ENCODE peak calls at places on chromosome 17, in four cellular contexts. P, G, Y and O are unnamed samples. For H3K27me3, the result is how much of the 10 kb centered on the place peaks cover.

GRCh38 chr17:27562777-27563455 is 68.1 kb upstream of the LGALS9 start:
- DNase-seq in P (no peak), G (no peak), Y (no peak), O (no peak)

GRCh38 chr17:2852211-2852610 is 56.0 kb downstream of the RAP1GAP2 start:
- DNase-seq in P (no peak), G (no peak), Y (no peak), O (no peak)

GRCh38 chr17:38728290-38728831 is 1.8 kb upstream of the CISD3 start:
- DNase-seq in P (no peak), G (peak), Y (no peak), O (peak)

GRCh38 chr17:45116434-45117016 is 15.8 kb downstream of the PLCD3 start:
- DNase-seq in P (no peak), G (no peak), Y (no peak), O (no peak)

GRCh38 chr17:50239913-50240312 is 34.4 kb upstream of the TMEM92 start:
- DNase-seq in P (no peak), G (no peak), Y (no peak), O (no peak)

GRCh38 chr17:77465358-77466041 is 324.7 kb downstream of the SEC14L1 start:
- DNase-seq in P (peak), G (peak), Y (no peak), O (peak)

GRCh38 chr17:11780621-11781020 is 182.4 kb downstream of the DNAH9 start:
- DNase-seq in P (no peak), G (no peak), Y (no peak), O (no peak)

GRCh38 chr17:21564262-21564661 is 128.1 kb upstream of the KCNJ18 start:
- DNase-seq in P (no peak), G (no peak), Y (no peak), O (no peak)

GRCh38 chr17:83185023-83186002 is 105.9 kb downstream of the METRNL start:
- DNase-seq in P (no peak), G (no peak), Y (peak), O (no peak)

GRCh38 chr17:44115585-44116415 is 7.6 kb downstream of the HDAC5 start:
- DNase-seq in P (peak), G (no peak), Y (no peak), O (no peak)

GRCh38 chr17:57906910-57907309 is 48.3 kb downstream of the CUEDC1 start:
- DNase-seq in P (no peak), G (no peak), Y (no peak), O (no peak)

GRCh38 chr17:47221154-47221553 is 12.0 kb downstream of the MYL4 start:
- DNase-seq in P (no peak), G (no peak), Y (no peak), O (no peak)

GRCh38 chr17:36907407-36907806 is 29.9 kb upstream of the LHX1 start:
- DNase-seq in P (no peak), G (no peak), Y (no peak), O (no peak)

GRCh38 chr17:66420961-66421371 is 118.6 kb downstream of the PRKCA start:
- DNase-seq in P (no peak), G (no peak), Y (no peak), O (no peak)

GRCh38 chr17:44074231-44074910 is 3.8 kb downstream of the G6PC3 start:
- DNase-seq in P (no peak), G (no peak), Y (no peak), O (no peak)

GRCh38 chr17:66687570-66688284 is 147.2 kb upstream of the CACNG5 start:
- DNase-seq in P (no peak), G (no peak), Y (no peak), O (no peak)

GRCh38 chr17:28953444-28954118 is 2.3 kb upstream of the PHF12 start:
- DNase-seq in P (peak), G (no peak), Y (no peak), O (peak)

GRCh38 chr17:76191891-76192290 is 48.4 kb downstream of the RNF157 start:
- DNase-seq in P (no peak), G (no peak), Y (no peak), O (peak)

GRCh38 chr17:1229354-1229890 is 40.8 kb upstream of the BHLHA9 start:
- DNase-seq in P (peak), G (peak), Y (peak), O (no peak)

GRCh38 chr17:47829870-47830269 is 1.5 kb downstream of the MRPL10 start:
- DNase-seq in P (no peak), G (no peak), Y (no peak), O (no peak)

GRCh38 chr17:33927732-33928133 is 327.4 kb upstream of the CCL2 start:
- DNase-seq in P (no peak), G (no peak), Y (no peak), O (no peak)

GRCh38 chr17:48757524-48757961 is 29.0 kb upstream of the HOXB13 start:
- DNase-seq in P (no peak), G (no peak), Y (no peak), O (no peak)

GRCh38 chr17:29091591-29092291 is 48.8 kb downstream of the PIPOX start:
- DNase-seq in P (no peak), G (no peak), Y (no peak), O (no peak)

GRCh38 chr17:45313927-45314760 is 2.7 kb downstream of the MAP3K14 start:
- DNase-seq in P (no peak), G (no peak), Y (no peak), O (no peak)

GRCh38 chr17:59838196-59838911 is 54.4 kb downstream of the TUBD1 start:
- DNase-seq in P (peak), G (no peak), Y (no peak), O (no peak)

GRCh38 chr17:44012391-44012790 is 2.4 kb downstream of the TMEM101 start:
- DNase-seq in P (no peak), G (no peak), Y (no peak), O (no peak)

GRCh38 chr17:12990041-12990808 is 27.6 kb downstream of the ELAC2 start:
- DNase-seq in P (no peak), G (no peak), Y (no peak), O (no peak)

GRCh38 chr17:63834431-63835166 is 7.1 kb upstream of the FTSJ3 start:
- DNase-seq in P (peak), G (peak), Y (no peak), O (peak)

GRCh38 chr17:63697341-63698286 is 2.3 kb downstream of the LIMD2 start:
- DNase-seq in P (peak), G (peak), Y (peak), O (peak)

GRCh38 chr17:76515291-76515949 is 14.2 kb upstream of the RHBDF2 start:
- DNase-seq in P (no peak), G (peak), Y (peak), O (peak)

DNA sequence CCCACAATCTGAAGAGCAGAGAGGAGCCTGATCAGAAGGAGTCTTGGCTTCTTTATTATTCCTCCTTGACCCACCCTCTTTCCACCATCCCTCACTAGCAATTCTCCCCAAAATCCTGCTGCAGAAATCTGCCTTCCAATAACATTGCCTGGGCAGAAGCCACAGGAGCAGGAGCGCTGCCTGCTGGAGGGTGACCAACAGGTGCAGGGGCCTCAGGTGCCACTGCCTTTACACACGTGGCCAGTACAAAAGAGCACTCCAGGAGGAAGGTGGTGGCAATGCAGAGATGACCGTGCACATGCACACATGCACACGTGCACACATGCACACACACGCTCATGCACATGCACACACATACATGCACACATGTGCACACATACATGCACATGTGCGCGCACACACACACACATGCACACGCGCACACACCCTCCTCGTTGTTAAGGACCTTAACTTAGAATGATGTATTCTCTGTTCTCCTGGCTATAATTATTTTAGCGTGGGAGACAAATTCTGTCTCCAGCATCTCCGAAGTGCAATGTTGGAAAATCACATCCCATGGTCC is 12.8 kb downstream of the RBFOX3 start:
- DNase-seq in P (no peak), G (no peak), Y (no peak), O (no peak)
- TF ChIP-seq CTCF in P (no peak), G (no peak), Y (no peak), O (no peak)

GRCh38 chr17:79693419-79693818 is 37.3 kb upstream of the ENPP7 start:
- DNase-seq in P (no peak), G (no peak), Y (no peak), O (no peak)

GRCh38 chr17:79699386-79700036 is 31.2 kb upstream of the ENPP7 start:
- DNase-seq in P (no peak), G (no peak), Y (no peak), O (no peak)

GRCh38 chr17:79698086-79698690 is 32.6 kb upstream of the ENPP7 start:
- DNase-seq in P (no peak), G (no peak), Y (no peak), O (no peak)

GRCh38 chr17:79695293-79696158 is 35.2 kb upstream of the ENPP7 start:
- DNase-seq in P (no peak), G (no peak), Y (no peak), O (no peak)

DNA sequence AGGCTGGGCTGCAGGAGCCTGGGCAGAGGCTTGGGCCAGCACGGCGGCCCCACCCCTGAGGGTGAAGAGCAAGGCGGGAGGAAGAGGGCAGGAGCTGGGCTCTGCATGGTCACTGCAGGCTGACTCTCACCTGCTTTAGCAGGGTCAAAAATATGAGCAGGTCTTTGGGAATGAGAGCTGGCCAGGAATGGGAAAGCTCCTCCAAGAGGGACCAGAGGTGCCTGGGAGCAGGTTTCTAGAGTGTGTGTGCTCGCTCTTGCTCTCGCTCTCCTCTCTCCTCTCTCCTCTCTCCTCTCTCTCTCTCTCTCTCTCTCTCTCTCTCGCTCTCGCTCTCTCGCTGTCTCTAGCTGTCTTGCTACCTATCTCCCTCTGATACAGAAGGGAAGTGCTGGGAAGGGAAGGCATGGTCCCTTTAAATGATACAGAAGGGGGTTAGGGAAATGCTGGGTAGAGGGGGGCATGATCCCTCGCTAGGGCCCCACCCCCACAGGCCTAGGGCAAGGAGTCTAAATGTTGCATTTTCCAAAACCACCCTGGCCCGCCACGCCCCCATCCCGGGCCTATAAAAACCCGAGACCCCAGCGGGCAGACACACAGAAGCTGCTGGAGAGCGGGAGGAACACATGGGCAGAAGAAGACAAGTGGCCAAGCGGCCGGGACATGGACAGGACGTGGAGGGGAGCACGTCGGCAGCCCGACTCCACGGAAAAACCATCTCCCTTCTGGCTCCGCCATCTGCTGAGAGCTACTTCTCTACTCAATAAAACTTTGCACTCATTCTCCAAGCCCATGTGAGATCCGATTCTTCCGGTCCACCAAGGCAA is 34.4 kb upstream of the ENPP7 start:
- DNase-seq in P (no peak), G (no peak), Y (no peak), O (no peak)
- H3K27ac ChIP-seq in P (no peak), G (no peak), Y (no peak), O (no peak)

GRCh38 chr17:39867891-39868553 is at the start of gene ZPBP2:
- DNase-seq in P (no peak), G (no peak), Y (no peak), O (no peak)
- H3K27me3 ChIP-seq in P (under half), G (under half), Y (under half), O (under half)

DNA sequence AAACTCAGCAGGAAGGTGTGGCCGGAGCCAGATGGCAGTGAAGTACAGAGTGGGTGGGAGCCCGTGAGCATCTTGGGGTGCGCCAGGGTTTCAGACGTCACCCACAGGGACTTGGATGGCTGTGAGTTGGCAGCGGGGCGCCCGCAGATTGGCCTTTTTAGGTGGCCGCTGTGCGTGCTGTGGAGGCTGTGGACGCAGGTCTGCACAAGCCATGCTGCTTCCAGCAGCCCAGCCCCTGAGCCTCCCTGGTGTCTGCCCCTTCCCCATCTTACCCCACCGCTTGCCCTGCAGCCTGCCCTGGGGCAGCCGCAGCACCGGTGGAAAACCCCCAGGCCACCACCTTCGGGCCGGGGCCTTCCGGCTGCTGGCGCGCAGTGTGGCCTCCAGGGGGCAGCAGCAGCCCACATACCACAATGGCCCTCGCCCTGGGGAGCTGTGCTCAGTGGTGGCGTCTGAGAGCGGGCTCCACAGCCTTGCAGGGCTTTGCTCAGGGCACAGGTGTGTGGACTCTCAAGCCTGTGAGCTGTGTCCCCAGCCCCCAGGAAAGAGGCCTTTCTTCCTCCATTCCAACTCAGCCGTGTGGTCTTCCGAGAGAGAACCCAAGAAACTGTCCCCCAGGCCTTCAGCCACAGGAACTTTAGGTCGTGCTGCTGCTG is 11.8 kb downstream of the ENDOV start:
- DNase-seq in P (peak), G (peak), Y (peak), O (peak)
- TF ChIP-seq CTCF in P (peak), G (peak), Y (peak), O (peak)

GRCh38 chr17:35534694-35535093 is 2.8 kb downstream of the SLFN12L start:
- DNase-seq in P (no peak), G (no peak), Y (no peak), O (no peak)

GRCh38 chr17:35531170-35531569 is 6.3 kb downstream of the SLFN12L start:
- DNase-seq in P (no peak), G (no peak), Y (no peak), O (no peak)

DNA sequence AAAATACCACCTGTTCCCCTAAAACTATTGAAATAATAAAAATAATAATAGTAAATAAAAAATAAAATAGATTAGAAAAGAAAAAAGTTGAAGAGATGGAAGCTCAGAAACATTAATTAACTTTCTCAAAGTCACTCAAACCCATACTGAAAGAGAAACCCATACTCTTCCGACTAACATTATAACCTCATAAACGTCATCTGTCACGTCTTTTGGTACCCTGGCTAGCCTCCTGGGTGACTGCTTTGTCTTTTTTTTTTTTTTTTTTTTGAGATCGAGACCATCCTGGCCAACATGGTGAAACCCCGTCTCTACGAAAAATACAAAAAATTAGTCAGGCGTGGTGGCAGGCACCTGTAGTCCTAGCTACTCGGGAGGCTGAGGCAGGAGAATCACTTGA is 7.6 kb downstream of the SLFN12L start:
- DNase-seq in P (no peak), G (no peak), Y (no peak), O (no peak)
- H3K27ac ChIP-seq in P (no peak), G (no peak), Y (no peak), O (no peak)

DNA sequence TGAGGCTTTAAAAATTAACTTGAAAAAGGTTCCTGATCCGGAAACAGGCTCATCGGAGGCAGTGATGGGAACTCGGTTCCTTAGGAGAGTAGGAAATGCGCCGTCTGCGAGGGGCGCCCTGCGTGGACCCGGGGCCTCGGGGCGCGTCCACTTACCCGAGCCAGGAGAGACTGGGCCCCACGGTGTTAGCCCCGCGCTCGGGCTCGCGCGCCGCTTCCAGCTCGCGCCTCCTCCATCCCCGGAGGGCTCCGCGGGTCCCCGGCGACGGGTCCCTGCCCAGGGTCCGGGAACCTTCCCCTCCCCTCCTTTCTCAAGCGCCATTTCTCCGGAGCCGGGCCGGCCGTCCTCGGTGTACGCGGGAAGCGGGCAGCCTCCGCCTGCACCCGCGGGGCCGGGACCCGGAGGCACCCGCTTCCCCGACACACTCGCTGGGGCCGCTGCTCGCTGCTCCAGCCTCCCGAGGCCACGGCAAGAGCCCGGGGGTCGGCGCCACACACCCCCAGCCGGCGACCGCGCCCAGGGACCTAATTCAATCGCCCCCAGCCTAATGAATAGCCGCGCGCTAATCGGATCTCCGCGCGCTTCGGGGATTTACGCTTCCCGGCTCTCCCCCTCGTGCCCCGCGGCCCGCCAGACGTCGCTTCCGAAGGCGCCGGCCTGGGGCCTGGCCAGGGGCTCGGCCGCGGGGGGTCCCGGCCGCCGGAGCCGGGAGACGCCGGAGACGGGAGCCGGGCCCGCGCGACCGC is 2.2 kb upstream of the BAHCC1 start:
- DNase-seq in P (no peak), G (no peak), Y (no peak), O (no peak)
- H3K27me3 ChIP-seq in P (under half), G (under half), Y (under half), O (half or more)

DNA sequence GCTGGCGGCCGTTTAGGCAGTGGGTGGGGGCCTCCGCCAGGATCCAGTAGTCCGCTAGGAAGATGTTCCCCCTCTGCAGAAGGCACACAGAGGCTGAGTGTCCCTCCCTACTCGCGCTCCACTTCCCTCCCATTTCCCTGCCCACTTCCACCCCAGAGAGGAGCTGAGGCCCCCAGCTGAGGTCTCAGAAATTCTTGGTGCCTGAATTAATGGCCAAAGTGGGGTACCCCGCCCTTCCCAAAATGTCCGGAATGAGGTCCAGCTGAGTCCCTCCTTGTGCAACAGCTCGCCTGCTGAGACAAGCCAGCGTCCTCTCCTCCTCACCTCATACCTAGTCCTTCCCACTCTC is 7.9 kb downstream of the ALOXE3 start:
- DNase-seq in P (no peak), G (no peak), Y (no peak), O (no peak)
- TF ChIP-seq CTCF in P (no peak), G (no peak), Y (no peak), O (peak)